ENCODE peak calls at places on chromosomes 16 and 17, in eight cellular contexts. G is K562, R is GM23248, B is uterus, P is right lobe of liver, T is cardiac muscle cell, U is breast epithelium, Y is neuronal stem cell. I is an unnamed sample.

GRCh38 chr17:253091-253846 is 71.8 kb upstream of the DOC2B start:
- DNase-seq in G (no peak), R (no peak), B (peak; percentile 8), P (peak; percentile 43), T (no peak), U (no peak), Y (no peak), I (no peak)

GRCh38 chr16:87560428-87561199 is 41.7 kb upstream of the JPH3 start:
- DNase-seq in G (peak; percentile 98), R (peak; percentile 59), B (no peak), P (no peak), T (peak; percentile 52), U (no peak), Y (no peak), I (no peak)

GRCh38 chr16:54284319-54284930 is 2.2 kb downstream of the IRX3 start:
- DNase-seq in G (no peak), R (peak; percentile 47), B (no peak), P (no peak), T (no peak), U (no peak), Y (peak; percentile 44), I (peak; percentile 64)

GRCh38 chr16:68235882-68236803 is at the start of gene ESRP2:
- DNase-seq in G (no peak), R (peak; percentile 24), B (no peak), P (peak; percentile 96), T (no peak), U (peak; percentile 89), Y (no peak), I (peak; percentile 36)

GRCh38 chr17:49987681-49988441 is 7.2 kb downstream of the DLX3 start:
- DNase-seq in G (no peak), R (peak; percentile 87), B (no peak), P (no peak), T (peak; percentile 32), U (no peak), Y (no peak), I (no peak)

GRCh38 chr17:68302066-68302564 is 10.8 kb downstream of the ARSG start:
- DNase-seq in G (no peak), R (peak; percentile 5), B (no peak), P (no peak), T (peak; percentile 56), U (no peak), Y (no peak), I (no peak)

GRCh38 chr16:47779201-47780016 is 318.3 kb downstream of the PHKB start:
- DNase-seq in G (peak; percentile 10), R (peak; percentile 45), B (no peak), P (no peak), T (peak; percentile 74), U (no peak), Y (no peak), I (no peak)

GRCh38 chr17:65332375-65332774 is 195.2 kb downstream of the RGS9 start:
- DNase-seq in G (no peak), R (peak; percentile 90), B (no peak), P (no peak), T (peak; percentile 42), U (no peak), Y (no peak), I (no peak)

GRCh38 chr17:30956764-30957374 is 14.0 kb upstream of the RNF135 start:
- DNase-seq in G (no peak), R (peak; percentile 13), B (no peak), P (no peak), T (peak; percentile 16), U (no peak), Y (no peak), I (peak; percentile 28)

GRCh38 chr16:14370736-14371234 is 259.3 kb downstream of the PARN start:
- DNase-seq in G (no peak), R (no peak), B (no peak), P (no peak), T (no peak), U (no peak), Y (no peak), I (no peak)

GRCh38 chr16:17367932-17368331 is 102.8 kb downstream of the XYLT1 start:
- DNase-seq in G (peak; percentile 24), R (peak; percentile 85), B (peak; percentile 44), P (no peak), T (peak; percentile 72), U (no peak), Y (peak; percentile 44), I (no peak)

GRCh38 chr16:17365211-17365541 is 105.6 kb downstream of the XYLT1 start:
- DNase-seq in G (no peak), R (no peak), B (no peak), P (no peak), T (peak; percentile 28), U (no peak), Y (no peak), I (no peak)

GRCh38 chr16:17367034-17367433 is 103.7 kb downstream of the XYLT1 start:
- DNase-seq in G (no peak), R (no peak), B (no peak), P (no peak), T (no peak), U (no peak), Y (no peak), I (no peak)

GRCh38 chr16:17365591-17366298 is 105.0 kb downstream of the XYLT1 start:
- DNase-seq in G (no peak), R (peak; percentile 73), B (no peak), P (no peak), T (peak; percentile 60), U (no peak), Y (no peak), I (no peak)

DNA sequence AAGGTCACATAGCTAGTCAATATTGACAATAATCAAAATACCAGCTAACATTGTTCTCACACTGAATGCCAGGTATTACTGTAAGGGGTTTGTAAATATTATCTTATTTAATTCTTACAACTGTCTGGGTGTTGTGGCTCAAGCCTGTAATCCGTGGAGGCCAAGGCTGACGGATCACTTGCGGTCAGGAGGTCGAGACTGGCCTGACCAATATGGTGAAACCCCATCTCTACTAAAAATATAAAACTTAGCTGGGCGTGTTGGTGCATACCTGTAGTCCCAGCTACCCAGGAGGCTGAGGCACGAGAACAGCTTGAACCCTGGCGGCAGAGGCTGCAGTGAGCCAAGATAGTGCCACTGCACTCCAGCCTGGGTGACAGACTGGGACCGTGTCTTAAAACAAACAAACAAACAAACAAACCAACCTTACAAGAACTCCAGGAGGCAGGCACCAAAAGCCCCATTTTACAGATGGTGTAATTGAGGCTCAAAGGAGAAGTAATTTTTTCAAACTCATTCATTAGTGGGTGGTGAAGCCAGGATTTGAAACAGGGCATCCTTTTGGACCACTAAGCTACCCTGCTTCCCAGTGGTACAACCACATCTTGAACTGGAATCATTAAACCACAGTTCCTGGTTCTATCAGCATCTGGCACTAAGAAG is 104.3 kb downstream of the XYLT1 start:
- DNase-seq in G (no peak), R (no peak), B (no peak), P (no peak), T (no peak), U (no peak), Y (no peak), I (no peak)
- H3K4me1 ChIP-seq in G (no peaks in the 10 kb centered on the region), R (peaks cover 48% of the 10 kb centered on the region), B (peaks cover 5% of the 10 kb centered on the region), P (no peaks in the 10 kb centered on the region), T (peaks cover 9% of the 10 kb centered on the region), U (peaks cover 15% of the 10 kb centered on the region), Y (peaks cover 19% of the 10 kb centered on the region), I (peaks cover 11% of the 10 kb centered on the region)

GRCh38 chr16:75589301-75589700 is 23.1 kb downstream of the GABARAPL2 start:
- DNase-seq in G (no peak), R (peak; percentile 13), B (no peak), P (no peak), T (no peak), U (no peak), Y (no peak), I (peak; percentile 46)

GRCh38 chr16:75588716-75589115 is 22.5 kb downstream of the GABARAPL2 start:
- DNase-seq in G (no peak), R (no peak), B (no peak), P (no peak), T (no peak), U (no peak), Y (no peak), I (no peak)

GRCh38 chr16:75593308-75593707 is 27.1 kb downstream of the GABARAPL2 start:
- DNase-seq in G (no peak), R (no peak), B (no peak), P (no peak), T (no peak), U (no peak), Y (no peak), I (no peak)

GRCh38 chr16:75591001-75591852 is 25.0 kb downstream of the GABARAPL2 start:
- DNase-seq in G (no peak), R (peak; percentile 93), B (peak; percentile 77), P (no peak), T (peak; percentile 84), U (peak; percentile 33), Y (no peak), I (peak; percentile 50)

GRCh38 chr16:75593825-75594820 is 27.9 kb downstream of the GABARAPL2 start:
- DNase-seq in G (peak; percentile 48), R (peak; percentile 57), B (no peak), P (no peak), T (peak; percentile 39), U (no peak), Y (no peak), I (no peak)
- H3K4me3 ChIP-seq in G (no peak overlapping the region), R (no peak overlapping the region), B (no peak overlapping the region), P (no peak overlapping the region), T (no peak overlapping the region), U (no peak overlapping the region), Y (no peak overlapping the region), I (no peak overlapping the region)

DNA sequence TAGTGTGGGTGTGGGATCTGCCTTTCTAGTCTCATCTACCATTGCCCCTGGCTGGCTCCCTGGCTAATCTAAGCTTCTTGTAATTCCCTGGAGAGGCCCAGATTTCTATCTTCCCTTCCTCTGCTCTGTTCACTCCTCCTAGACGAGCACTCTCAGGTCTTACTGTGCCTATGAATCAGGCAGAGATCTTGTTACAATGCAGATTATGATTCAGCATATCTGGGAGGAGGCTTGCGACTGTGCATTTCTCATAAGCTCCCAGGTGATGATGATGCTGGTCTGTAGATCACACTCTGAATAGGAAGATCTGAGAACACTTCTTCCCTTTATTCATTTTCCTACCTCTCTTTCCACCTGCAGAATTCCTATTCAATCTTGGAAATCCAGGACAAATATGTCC is 200.1 kb downstream of the CBLN1 start:
- DNase-seq in G (no peak), R (no peak), B (no peak), P (no peak), T (no peak), U (no peak), Y (no peak), I (no peak)
- H3K9me3 ChIP-seq in G (peaks cover 3% of the 10 kb centered on the region), R (no peaks in the 10 kb centered on the region), B (no peaks in the 10 kb centered on the region), P (no peaks in the 10 kb centered on the region), T (no peaks in the 10 kb centered on the region), U (peaks cover 2% of the 10 kb centered on the region), Y (no peaks in the 10 kb centered on the region), I (peaks cover 10% of the 10 kb centered on the region)

DNA sequence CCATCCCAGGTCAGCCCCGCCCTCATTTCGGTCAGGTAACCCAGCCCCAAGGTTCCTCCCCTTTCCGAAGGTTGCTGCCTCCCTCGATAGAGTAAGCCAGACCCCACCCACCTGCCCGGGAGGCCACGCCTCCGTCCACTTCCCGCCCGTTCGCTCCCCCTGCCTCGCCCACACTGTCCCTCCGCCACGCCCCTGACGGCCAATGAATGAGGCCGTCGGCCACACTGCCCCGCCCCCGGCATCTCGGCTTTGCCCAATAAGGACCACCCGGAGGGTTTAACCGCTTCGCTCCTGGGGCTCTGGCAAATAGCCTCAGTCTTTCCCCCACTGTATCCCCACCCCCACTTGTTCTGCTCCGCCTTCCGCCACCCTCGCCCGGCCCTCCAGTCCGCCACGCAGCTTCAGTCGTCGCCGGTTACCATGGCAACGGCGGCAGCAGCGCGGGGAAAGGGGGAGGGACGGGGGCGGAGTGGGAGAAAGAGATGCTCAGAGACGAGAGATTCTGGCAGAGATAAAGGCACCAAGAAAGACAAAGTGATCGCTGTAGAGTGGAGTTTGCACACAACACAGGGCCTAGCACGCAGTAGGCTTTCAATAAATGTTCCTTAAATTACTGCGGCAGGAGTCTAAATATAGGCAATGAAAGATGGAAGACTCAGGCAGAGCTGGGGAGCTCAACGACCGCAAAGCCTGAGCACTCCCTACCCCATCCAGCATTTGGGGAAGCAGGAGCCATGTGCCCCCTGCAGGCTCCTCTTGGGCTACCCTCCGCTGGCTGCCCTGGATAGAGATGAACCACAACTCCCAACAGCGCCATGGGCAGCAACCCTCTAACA is 5.1 kb downstream of the DLG4 start:
- DNase-seq in G (peak; percentile 87), R (peak; percentile 98), B (peak; percentile 99), P (peak; percentile 98), T (peak; percentile 98), U (peak; percentile 98), Y (peak; percentile 100), I (peak; percentile 99)
- H3K4me1 ChIP-seq in G (peaks cover 42% of the 10 kb centered on the region), R (peaks cover 34% of the 10 kb centered on the region), B (no peaks in the 10 kb centered on the region), P (peaks cover 2% of the 10 kb centered on the region), T (peaks cover 38% of the 10 kb centered on the region), U (peaks cover 29% of the 10 kb centered on the region), Y (peaks cover 44% of the 10 kb centered on the region), I (peaks cover 8% of the 10 kb centered on the region)

I was measured in psoas muscle.